ENCODE peak calls at places on chromosomes 2 and 18, in nine cellular contexts. W, M, J, R, D, I, V, H and K are unnamed samples.

GRCh38 chr18:46888965-46889364 is 28.3 kb downstream of the PIAS2 start:
- DNase-seq in W (no peak), J (no peak), R (no peak), M (no peak), D (no peak), H (no peak), I (no peak), V (no peak), K (no peak)

GRCh38 chr18:10140461-10140911 is 226.7 kb downstream of the VAPA start:
- DNase-seq in W (no peak), J (no peak), R (no peak), I (no peak), V (no peak), M (peak), D (no peak), H (no peak), K (no peak)

GRCh38 chr2:61775956-61776570 is 77.8 kb downstream of the FAM161A start:
- DNase-seq in J (no peak), M (no peak), H (no peak), V (no peak), I (no peak), W (no peak), D (no peak), R (no peak), K (no peak)

GRCh38 chr2:120991401-120991800 is 255.7 kb downstream of the GLI2 start:
- DNase-seq in W (no peak), R (no peak), V (no peak), D (no peak), I (peak), H (peak), J (no peak), M (no peak), K (no peak)

GRCh38 chr2:207112397-207112796 is 53.4 kb downstream of the KLF7 start:
- DNase-seq in V (no peak), R (no peak), J (no peak), H (no peak), D (no peak), I (no peak), W (no peak), M (no peak), K (no peak)

GRCh38 chr2:203782262-203782976 is 76.0 kb downstream of the CD28 start:
- DNase-seq in M (peak), R (peak), D (peak), H (peak), I (no peak), V (peak), J (peak), W (no peak), K (peak)

GRCh38 chr2:161204846-161205245 is 44.6 kb downstream of the TANK start:
- DNase-seq in V (no peak), D (no peak), M (no peak), H (no peak), I (no peak), W (no peak), R (no peak), J (no peak), K (no peak)

GRCh38 chr2:107687087-107687486 is 139.6 kb upstream of the RGPD4 start:
- DNase-seq in R (no peak), W (no peak), I (no peak), J (no peak), D (no peak), M (no peak), H (no peak), V (no peak), K (no peak)

GRCh38 chr2:88671786-88672427 is 19.6 kb upstream of the RPIA start:
- DNase-seq in M (peak), H (peak), R (no peak), I (no peak), W (no peak), D (no peak), J (peak), V (peak), K (no peak)

GRCh38 chr2:222842517-222843174 is 18.2 kb upstream of the ACSL3 start:
- DNase-seq in I (no peak), R (no peak), H (no peak), D (no peak), V (no peak), M (peak), W (no peak), J (no peak), K (no peak)

GRCh38 chr18:36352384-36352783 is 54.9 kb downstream of the FHOD3 start:
- DNase-seq in V (no peak), J (no peak), M (peak), W (peak), R (peak), D (no peak), H (no peak), I (no peak), K (no peak)

GRCh38 chr18:42574871-42575270 is 540.6 kb downstream of the RIT2 start:
- DNase-seq in W (no peak), V (no peak), D (no peak), H (no peak), M (no peak), J (no peak), R (no peak), I (no peak), K (no peak)

GRCh38 chr2:111626037-111626861 is 257.7 kb downstream of the ANAPC1 start:
- DNase-seq in V (no peak), H (no peak), M (no peak), D (no peak), J (no peak), R (no peak), I (no peak), W (no peak), K (no peak)

GRCh38 chr2:65437392-65438135 is 5.2 kb upstream of the SPRED2 start:
- DNase-seq in W (no peak), R (no peak), M (no peak), J (peak), H (peak), D (no peak), I (no peak), V (no peak), K (no peak)

GRCh38 chr18:27808678-27809077 is 368.3 kb downstream of the CDH2 start:
- DNase-seq in M (no peak), V (no peak), J (no peak), I (no peak), D (no peak), R (no peak), W (no peak), H (no peak), K (no peak)

GRCh38 chr2:8543412-8544167 is 138.3 kb upstream of the ID2 start:
- DNase-seq in H (peak), M (peak), J (no peak), V (no peak), R (peak), D (peak), I (peak), W (peak), K (no peak)

GRCh38 chr2:60707750-60708371 is 48.2 kb upstream of the PAPOLG start:
- DNase-seq in H (peak), W (no peak), D (no peak), I (no peak), R (no peak), V (peak), J (peak), M (peak), K (no peak)

GRCh38 chr18:57698571-57699276 is 77.1 kb upstream of the NARS1 start:
- DNase-seq in I (no peak), V (no peak), M (peak), D (no peak), J (peak), R (no peak), W (no peak), H (no peak), K (no peak)

GRCh38 chr2:175002547-175003274 is 2.5 kb downstream of the CHN1 start:
- DNase-seq in W (no peak), I (no peak), J (peak), M (no peak), V (no peak), R (no peak), H (no peak), D (no peak), K (no peak)

GRCh38 chr2:10283106-10284062 is 19.3 kb upstream of the HPCAL1 start:
- DNase-seq in D (peak), J (peak), I (no peak), H (no peak), R (no peak), M (peak), W (no peak), V (peak), K (no peak)

GRCh38 chr2:61161888-61162287 is at the start of gene C2orf74:
- DNase-seq in R (no peak), W (no peak), D (no peak), I (no peak), M (no peak), V (no peak), H (no peak), J (no peak), K (no peak)

GRCh38 chr2:159921752-159922404 is 123.9 kb upstream of the CD302 start:
- DNase-seq in I (peak), R (peak), W (peak), D (peak), H (peak), V (peak), M (peak), J (peak), K (peak)

GRCh38 chr2:68536000-68536399 is 68.6 kb downstream of the APLF start:
- DNase-seq in M (no peak), V (no peak), W (no peak), D (no peak), R (no peak), J (no peak), I (no peak), H (no peak), K (no peak)

GRCh38 chr2:238418999-238419546 is 7.7 kb upstream of the ASB1 start:
- DNase-seq in R (no peak), D (no peak), H (no peak), W (no peak), M (no peak), J (no peak), I (no peak), V (no peak), K (no peak)

GRCh38 chr2:81481994-81482368 is 1177.4 kb upstream of the LRRTM1 start:
- DNase-seq in M (peak), H (no peak), D (no peak), V (no peak), I (no peak), J (peak), W (no peak), R (no peak), K (no peak)

GRCh38 chr2:217092710-217093379 is 233.0 kb upstream of the TNP1 start:
- DNase-seq in I (no peak), J (no peak), H (peak), R (no peak), M (no peak), V (no peak), D (no peak), W (no peak), K (no peak)
- H3K27ac ChIP-seq in I (no peak), J (no peak), H (no peak), R (no peak), M (no peak), V (no peak), D (no peak), W (peak), K (no peak)

GRCh38 chr18:34887881-34888580 is 153.2 kb upstream of the MAPRE2 start:
- DNase-seq in W (no peak), D (no peak), V (no peak), R (no peak), M (no peak), J (no peak), I (no peak), H (no peak), K (no peak)
- H3K27ac ChIP-seq in W (peak), D (no peak), V (no peak), R (no peak), M (no peak), J (no peak), I (no peak), H (no peak), K (no peak)

DNA sequence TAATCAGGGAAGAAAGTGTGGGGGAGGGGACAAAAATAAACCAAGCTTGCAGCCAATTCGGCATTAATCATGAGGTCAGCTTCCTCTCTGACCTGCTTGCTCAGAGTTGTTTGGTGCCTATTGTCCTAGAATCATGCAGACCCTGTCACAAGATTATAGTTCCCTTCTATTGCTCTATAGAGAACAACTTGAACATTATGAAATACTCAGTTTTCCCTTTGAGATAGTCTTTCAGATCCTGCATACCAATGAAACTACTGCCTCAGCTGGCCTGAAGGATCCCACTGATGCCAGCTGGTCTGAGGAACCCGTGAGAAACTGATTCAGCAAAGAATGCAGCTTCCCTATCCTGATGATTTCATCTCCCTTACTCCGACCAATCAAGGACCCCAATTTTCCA is 955 bp upstream of the BBS5 start:
- DNase-seq in W (no peak), H (no peak), D (no peak), I (no peak), V (no peak), M (peak), J (peak), R (no peak), K (no peak)
- H3K27ac ChIP-seq in W (no peak), H (no peak), D (no peak), I (peak), V (no peak), M (no peak), J (no peak), R (no peak), K (no peak)

GRCh38 chr2:126664234-126664633 is 8.3 kb downstream of the GYPC start:
- DNase-seq in V (no peak), H (no peak), R (no peak), D (peak), J (no peak), W (no peak), I (no peak), M (no peak), K (no peak)
- H3K27ac ChIP-seq in V (no peak), H (no peak), R (no peak), D (peak), J (no peak), W (peak), I (peak), M (no peak), K (no peak)